ENCODE peak calls at places on chromosomes 2 and 18, in ten cellular contexts. A, G, E, X, J, S, Y, W, U and D are unnamed samples.

GRCh38 chr18:37334494-37335125 is 231.0 kb downstream of the CELF4 start:
- DNase-seq in U (no peak), G (no peak), Y (no peak), J (no peak), E (no peak), S (no peak), A (no peak), X (no peak), W (peak; percentile 78), D (no peak)

GRCh38 chr2:232876071-232876977 is 6.3 kb downstream of the SNORC start:
- DNase-seq in W (peak; percentile 88), U (no peak), S (no peak), J (peak; percentile 53), G (peak; percentile 47), A (no peak), E (no peak), X (no peak), Y (peak; percentile 72), D (no peak)

GRCh38 chr18:48869591-48869990 is 81.2 kb downstream of the SMAD7 start:
- DNase-seq in W (no peak), E (no peak), J (no peak), G (no peak), U (no peak), A (no peak), Y (no peak), X (no peak), S (no peak), D (no peak)

GRCh38 chr18:67417864-67418523 is 98.5 kb downstream of the DSEL start:
- DNase-seq in E (peak; percentile 14), W (no peak), G (peak; percentile 8), U (peak; percentile 23), J (no peak), A (no peak), X (no peak), S (peak; percentile 36), Y (no peak), D (peak; percentile 5)

GRCh38 chr2:46943881-46944798 is 28.5 kb upstream of the MCFD2 start:
- DNase-seq in E (no peak), J (no peak), G (no peak), X (no peak), A (no peak), Y (no peak), S (no peak), U (no peak), W (no peak), D (peak; percentile 84)

GRCh38 chr2:236656721-236657120 is 87.1 kb downstream of the ACKR3 start:
- DNase-seq in E (no peak), A (no peak), Y (peak; percentile 13), S (no peak), X (no peak), U (no peak), W (no peak), G (no peak), J (no peak), D (no peak)

GRCh38 chr2:177716484-177716883 is 323.9 kb downstream of the AGPS start:
- DNase-seq in U (no peak), J (no peak), Y (no peak), A (no peak), E (no peak), X (no peak), S (no peak), W (no peak), G (no peak), D (no peak)

GRCh38 chr2:72172478-72172877 is 24.8 kb upstream of the CYP26B1 start:
- DNase-seq in U (no peak), E (no peak), S (no peak), W (no peak), G (no peak), J (no peak), A (no peak), X (no peak), Y (no peak), D (no peak)

GRCh38 chr2:65265090-65266045 is 37.7 kb downstream of the ACTR2 start:
- DNase-seq in J (no peak), S (peak; percentile 73), W (peak; percentile 53), X (peak; percentile 28), G (peak; percentile 46), E (peak; percentile 81), Y (no peak), A (peak; percentile 78), U (peak; percentile 84), D (peak; percentile 20)

GRCh38 chr18:30134020-30134419 is 908.5 kb downstream of the DSC3 start:
- DNase-seq in X (no peak), J (no peak), S (no peak), A (no peak), G (no peak), W (no peak), E (no peak), U (no peak), Y (no peak), D (no peak)

GRCh38 chr18:79611040-79611681 is 68.4 kb upstream of the CTDP1 start:
- DNase-seq in W (no peak), E (no peak), X (peak; percentile 37), U (no peak), J (peak; percentile 40), Y (peak; percentile 42), S (peak; percentile 71), G (no peak), A (peak; percentile 2), D (no peak)

GRCh38 chr18:55243852-55244251 is 284.6 kb upstream of the CCDC68 start:
- DNase-seq in U (no peak), X (no peak), W (no peak), E (no peak), G (no peak), Y (no peak), J (no peak), A (no peak), S (peak; percentile 86), D (no peak)

GRCh38 chr18:60445341-60445740 is 72.8 kb upstream of the MC4R start:
- DNase-seq in E (no peak), A (no peak), J (no peak), S (no peak), X (no peak), U (no peak), Y (no peak), G (no peak), W (no peak), D (no peak)

GRCh38 chr2:20635698-20636584 is 15.0 kb downstream of the HS1BP3 start:
- DNase-seq in X (peak; percentile 85), E (peak; percentile 82), A (peak; percentile 21), J (peak; percentile 93), W (peak; percentile 98), S (peak; percentile 84), U (peak; percentile 74), G (peak; percentile 87), Y (peak; percentile 96), D (no peak)
- TF ChIP-seq MAX in X (peak; percentile 50), E (no peak), A (no peak), J (no peak), W (peak; percentile 38), S (no peak), U (peak; percentile 61), G (peak; percentile 42), Y (peak; percentile 31), D (no peak)

GRCh38 chr2:152228215-152228614 is 52.7 kb upstream of the STAM2 start:
- DNase-seq in S (no peak), Y (no peak), G (no peak), A (no peak), U (no peak), W (no peak), E (no peak), X (no peak), J (no peak), D (no peak)

GRCh38 chr2:152221870-152222269 is 46.3 kb upstream of the STAM2 start:
- DNase-seq in S (peak; percentile 28), X (no peak), W (no peak), U (no peak), J (no peak), A (no peak), Y (no peak), E (no peak), G (no peak), D (no peak)

GRCh38 chr2:152223997-152224396 is 48.4 kb upstream of the STAM2 start:
- DNase-seq in U (no peak), A (no peak), Y (no peak), J (no peak), G (no peak), X (no peak), W (no peak), E (no peak), S (peak; percentile 80), D (no peak)

GRCh38 chr2:152222975-152223638 is 47.5 kb upstream of the STAM2 start:
- DNase-seq in W (peak; percentile 23), S (peak; percentile 81), G (no peak), A (no peak), Y (no peak), X (no peak), J (no peak), E (no peak), U (peak; percentile 59), D (no peak)
- TF ChIP-seq MAX in W (no peak), S (no peak), G (no peak), A (no peak), Y (no peak), X (no peak), J (no peak), E (no peak), U (no peak), D (no peak)

DNA sequence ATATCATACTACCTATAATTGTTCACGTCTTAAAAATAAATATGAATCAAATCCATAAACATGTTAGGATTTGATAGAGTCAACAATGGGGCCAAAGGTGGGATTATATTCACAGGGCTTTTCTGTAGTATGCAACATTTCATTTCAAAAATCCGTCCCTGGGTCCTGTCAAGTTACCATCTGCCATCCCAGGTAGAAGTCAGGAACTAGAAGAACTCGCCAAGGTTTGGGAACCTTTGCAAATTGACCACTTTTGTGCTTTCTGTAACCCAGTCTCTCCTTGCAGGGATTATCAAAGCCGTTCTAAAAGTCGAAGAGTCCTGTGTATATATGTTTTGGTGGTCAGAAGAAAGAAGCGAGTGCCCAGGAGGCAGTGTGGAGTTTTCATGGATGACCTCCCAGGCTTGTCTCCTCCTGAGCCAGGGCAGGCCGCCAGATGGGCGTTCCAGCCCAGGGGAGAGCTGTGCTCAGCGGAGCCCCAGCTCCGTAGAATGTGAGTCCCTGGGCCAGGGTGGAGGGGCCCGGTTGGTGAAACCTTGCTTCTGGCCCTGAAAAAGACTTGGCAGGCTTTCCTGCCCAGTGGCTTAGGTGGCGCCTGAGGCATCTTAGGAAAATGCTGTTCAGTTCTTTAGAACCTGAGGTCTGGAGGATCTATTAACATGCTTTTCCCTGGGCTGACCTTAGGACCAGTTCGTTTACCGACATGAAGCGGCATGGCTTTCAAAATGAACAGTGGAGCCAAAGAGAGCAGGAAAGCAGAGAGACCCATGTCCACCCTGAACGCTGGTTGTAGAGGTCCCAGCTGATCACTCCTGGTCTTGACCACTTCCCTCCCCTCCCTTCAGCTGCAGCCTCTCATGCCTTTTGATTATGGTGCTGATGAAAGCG is 69.2 kb downstream of the LONRF2 start:
- DNase-seq in E (no peak), U (no peak), W (no peak), S (no peak), X (no peak), A (no peak), J (no peak), Y (no peak), G (no peak), D (no peak)
- TF ChIP-seq MAX in E (no peak), U (no peak), W (no peak), S (no peak), X (no peak), A (no peak), J (no peak), Y (no peak), G (no peak), D (no peak)

DNA sequence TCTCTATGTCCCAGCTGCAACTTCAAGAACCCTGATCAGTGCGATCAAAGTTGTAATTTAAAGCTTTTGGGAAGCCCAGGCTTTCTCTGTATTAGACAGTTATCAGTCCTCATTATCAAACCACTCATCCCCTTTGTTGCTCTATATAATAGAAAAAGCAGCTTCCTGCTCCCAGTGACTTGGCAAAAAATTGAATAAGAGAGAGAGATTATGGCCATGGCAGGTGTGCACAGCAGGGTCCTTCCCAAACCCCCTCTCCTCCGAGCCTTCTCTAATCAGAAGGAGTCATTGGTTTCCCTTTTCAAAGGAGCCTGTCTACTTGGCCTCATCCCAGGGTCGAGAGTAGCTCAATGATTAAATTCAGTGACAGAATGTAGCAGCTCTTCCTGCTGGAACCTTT is 81.5 kb downstream of the SEMA4F start:
- DNase-seq in J (no peak), U (no peak), Y (no peak), S (peak; percentile 24), E (no peak), X (no peak), G (no peak), A (no peak), W (peak; percentile 41), D (no peak)
- TF ChIP-seq MAX in J (no peak), U (no peak), Y (no peak), S (no peak), E (no peak), X (no peak), G (no peak), A (no peak), W (no peak), D (no peak)